ENCODE peak calls at places on chromosomes 4 and X, in six cellular contexts. X is T follicular helper cell; C is foreskin fibroblast; R is stimulated activated CD4-positive, alpha-beta T cell treated with anti-CD3 and anti-CD28 coated beads, Interleukin-4, amount 100 ng/mL, for 48 hours; B is NCI-H774; P is NCI-H510A treated with DMSO at 0.1 percent for 48 hours. Q is an unnamed sample.

GRCh38 chr4:149161247-149161646 is 654.4 kb downstream of the IQCM start:
- DNase-seq in C (peak; percentile 27), R (no peak), X (no peak), B (no peak), P (no peak), Q (no peak)

GRCh38 chrX:27057883-27058282 is 405.3 kb downstream of the PPP4R3C start:
- DNase-seq in R (no peak), X (no peak), B (no peak), P (no peak), C (no peak), Q (no peak)

GRCh38 chr4:183256756-183257385 is 63.2 kb downstream of the CLDN22 start:
- DNase-seq in C (peak; percentile 80), R (peak; percentile 35), P (peak; percentile 37), B (no peak), X (peak; percentile 7), Q (peak; percentile 22)

GRCh38 chr4:3328814-3329663 is 36.2 kb downstream of the RGS12 start:
- DNase-seq in X (no peak), B (no peak), R (no peak), P (no peak), C (no peak), Q (no peak)

GRCh38 chr4:55087016-55087929 is 38.1 kb downstream of the KDR start:
- DNase-seq in R (no peak), P (no peak), C (peak; percentile 38), X (no peak), B (no peak), Q (no peak)

GRCh38 chrX:14235004-14235403 is 205.3 kb upstream of the GEMIN8 start:
- DNase-seq in B (no peak), C (no peak), P (no peak), X (no peak), R (no peak), Q (no peak)

GRCh38 chr4:169012049-169012448 is 2.0 kb upstream of the CBR4 start:
- DNase-seq in C (no peak), P (no peak), B (no peak), R (no peak), X (no peak), Q (no peak)

GRCh38 chr4:168886361-168886760 is 123.7 kb downstream of the CBR4 start:
- DNase-seq in X (no peak), P (no peak), C (peak; percentile 55), B (no peak), R (no peak), Q (no peak)

GRCh38 chr4:85778809-85779124 is 303.8 kb downstream of the ARHGAP24 start:
- DNase-seq in X (no peak), R (no peak), P (no peak), B (no peak), C (peak; percentile 42), Q (no peak)

GRCh38 chrX:115013705-115014104 is 3.7 kb downstream of the IL13RA2 start:
- DNase-seq in R (no peak), P (no peak), X (no peak), B (no peak), C (peak; percentile 49), Q (no peak)

GRCh38 chrX:107725761-107726555 is 49.6 kb downstream of the TSC22D3 start:
- DNase-seq in B (no peak), X (no peak), R (no peak), P (no peak), C (peak; percentile 43), Q (no peak)

GRCh38 chr4:112938461-112939058 is 110.9 kb upstream of the ANK2 start:
- DNase-seq in C (peak; percentile 75), X (no peak), P (peak; percentile 32), B (no peak), R (no peak), Q (no peak)

GRCh38 chr4:1524761-1525160 is 118.5 kb upstream of the NKX1-1 start:
- DNase-seq in R (no peak), X (no peak), B (no peak), C (no peak), P (no peak), Q (no peak)

GRCh38 chr4:121642876-121643585 is 53.7 kb downstream of the ANXA5 start:
- DNase-seq in P (no peak), B (no peak), R (no peak), C (no peak), X (no peak), Q (no peak)

GRCh38 chrX:77622233-77622632 is 163.8 kb downstream of the ATRX start:
- DNase-seq in C (no peak), X (no peak), B (no peak), P (no peak), R (no peak), Q (no peak)

Q was measured in NCI-H1930.